ENCODE peak calls at places on chromosomes 6 and 20, in four cellular contexts. One of them, this sample, is unnamed.

GRCh38 chr6:97282238-97282725 is 734 bp downstream of the MMS22L start:
- DNase-seq in hepatocyte: peak; percentile 18
- DNase-seq in GM23248: peak; percentile 38
- DNase-seq in mammary epithelial cell: no peak
- DNase-seq in this sample: peak; percentile 11

GRCh38 chr20:39360029-39360620 is 398.0 kb downstream of the DHX35 start:
- DNase-seq in hepatocyte: no peak
- DNase-seq in GM23248: no peak
- DNase-seq in mammary epithelial cell: no peak
- DNase-seq in this sample: no peak

GRCh38 chr6:155287762-155288161 is 23.9 kb downstream of the CLDN20 start:
- DNase-seq in hepatocyte: no peak
- DNase-seq in GM23248: no peak
- DNase-seq in mammary epithelial cell: no peak
- DNase-seq in this sample: no peak

GRCh38 chr6:28134015-28134414 is 7.7 kb upstream of the ZKSCAN8 start:
- DNase-seq in hepatocyte: peak; percentile 34
- DNase-seq in GM23248: peak; percentile 64
- DNase-seq in mammary epithelial cell: peak; percentile 21
- DNase-seq in this sample: peak; percentile 26

GRCh38 chr20:57927376-57927775 is 217.6 kb upstream of the PMEPA1 start:
- DNase-seq in hepatocyte: no peak
- DNase-seq in GM23248: no peak
- DNase-seq in mammary epithelial cell: no peak
- DNase-seq in this sample: no peak

GRCh38 chr6:26183581-26184408 is 96.6 kb downstream of the HFE start:
- DNase-seq in hepatocyte: peak; percentile 80
- DNase-seq in GM23248: peak; percentile 64
- DNase-seq in mammary epithelial cell: peak; percentile 85
- DNase-seq in this sample: peak; percentile 91

GRCh38 chr6:35139924-35140524 is 1.1 kb downstream of the TCP11 start:
- DNase-seq in hepatocyte: peak; percentile 78
- DNase-seq in GM23248: peak; percentile 74
- DNase-seq in mammary epithelial cell: peak; percentile 36
- DNase-seq in this sample: peak; percentile 67

GRCh38 chr20:50837532-50838321 is 42.9 kb downstream of the BCAS4 start:
- DNase-seq in hepatocyte: peak; percentile 75
- DNase-seq in GM23248: peak; percentile 93
- DNase-seq in mammary epithelial cell: peak; percentile 89
- DNase-seq in this sample: peak; percentile 87

GRCh38 chr6:41976794-41977484 is 35.3 kb upstream of the CCND3 start:
- DNase-seq in hepatocyte: no peak
- DNase-seq in GM23248: peak; percentile 77
- DNase-seq in mammary epithelial cell: peak; percentile 49
- DNase-seq in this sample: peak; percentile 89

GRCh38 chr6:167843023-167843422 is 16.3 kb downstream of the AFDN start:
- DNase-seq in hepatocyte: no peak
- DNase-seq in GM23248: no peak
- DNase-seq in mammary epithelial cell: no peak
- DNase-seq in this sample: no peak

GRCh38 chr6:167840526-167841179 is 13.9 kb downstream of the AFDN start:
- DNase-seq in hepatocyte: peak; percentile 28
- DNase-seq in GM23248: no peak
- DNase-seq in mammary epithelial cell: no peak
- DNase-seq in this sample: no peak

GRCh38 chr6:167842457-167842856 is 15.7 kb downstream of the AFDN start:
- DNase-seq in hepatocyte: no peak
- DNase-seq in GM23248: no peak
- DNase-seq in mammary epithelial cell: no peak
- DNase-seq in this sample: no peak

GRCh38 chr6:167840160-167840525 is 13.4 kb downstream of the AFDN start:
- DNase-seq in hepatocyte: no peak
- DNase-seq in GM23248: no peak
- DNase-seq in mammary epithelial cell: no peak
- DNase-seq in this sample: no peak

DNA sequence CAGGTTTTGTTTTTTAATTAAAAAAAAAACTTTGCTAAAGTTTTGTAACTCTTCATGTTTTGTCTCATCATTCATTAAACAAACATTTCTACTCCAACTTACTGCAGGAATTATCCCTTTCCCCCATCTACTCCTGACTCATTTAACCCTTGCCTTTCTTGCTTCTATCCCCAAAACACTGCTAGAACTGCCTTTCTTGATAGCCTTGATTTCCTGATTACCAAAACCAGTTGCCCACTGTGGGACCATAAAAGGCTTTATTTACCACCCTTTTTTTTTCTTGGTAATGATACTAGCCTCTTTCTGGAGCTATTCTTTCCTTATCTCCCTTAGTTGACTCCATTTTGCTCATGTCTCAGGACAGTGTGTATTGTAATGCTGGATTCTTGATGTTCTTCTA is 15.3 kb downstream of the AFDN start:
- DNase-seq in hepatocyte: no peak
- DNase-seq in GM23248: no peak
- DNase-seq in mammary epithelial cell: no peak
- DNase-seq in this sample: no peak
- H3K79me2 ChIP-seq in hepatocyte: peaks cover 100% of the 10 kb centered on the region
- H3K79me2 ChIP-seq in GM23248: peaks cover 91% of the 10 kb centered on the region
- H3K79me2 ChIP-seq in mammary epithelial cell: peaks cover 99% of the 10 kb centered on the region
- H3K79me2 ChIP-seq in this sample: peaks cover 23% of the 10 kb centered on the region

DNA sequence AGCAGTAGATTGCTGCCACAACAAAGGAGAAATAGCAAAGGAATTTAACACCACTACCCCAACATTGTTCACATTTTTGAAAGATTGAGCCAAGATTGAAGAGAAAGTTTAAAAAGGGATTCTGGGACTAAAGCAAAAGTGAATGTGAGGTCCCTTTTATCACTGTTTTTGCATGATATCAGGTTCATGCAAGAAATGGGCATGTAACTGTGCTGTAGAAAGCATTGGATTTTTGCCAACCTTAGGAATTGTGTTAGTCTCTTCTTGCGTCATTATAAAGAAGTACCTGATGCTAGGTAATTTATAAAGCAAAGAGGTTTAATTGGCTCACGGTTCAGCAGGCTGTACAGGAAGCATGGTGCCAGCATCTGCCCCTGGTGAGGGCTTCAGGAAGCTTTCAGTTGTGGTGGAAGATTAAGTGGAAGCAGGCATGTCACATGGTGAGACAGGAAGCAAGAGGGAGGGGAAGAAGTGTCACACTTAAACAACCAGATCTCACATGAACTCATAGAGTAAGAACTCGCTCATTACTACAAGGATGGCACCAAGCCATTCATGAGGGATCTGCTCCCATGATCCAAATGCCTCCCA is 4.6 kb upstream of the GJB7 start:
- DNase-seq in hepatocyte: no peak
- DNase-seq in GM23248: peak; percentile 72
- DNase-seq in mammary epithelial cell: peak; percentile 6
- DNase-seq in this sample: peak; percentile 13
- H3K4me3 ChIP-seq in hepatocyte: no peak overlapping the region
- H3K4me3 ChIP-seq in GM23248: no peak overlapping the region
- H3K4me3 ChIP-seq in mammary epithelial cell: no peak overlapping the region
- H3K4me3 ChIP-seq in this sample: no peak overlapping the region

GRCh38 chr6:136051140-136051775 is 198.9 kb downstream of the MTFR2 start:
- DNase-seq in hepatocyte: peak; percentile 11
- DNase-seq in GM23248: no peak
- DNase-seq in mammary epithelial cell: no peak
- DNase-seq in this sample: peak; percentile 76

GRCh38 chr6:136052046-136052445 is 198.1 kb downstream of the MTFR2 start:
- DNase-seq in hepatocyte: no peak
- DNase-seq in GM23248: no peak
- DNase-seq in mammary epithelial cell: no peak
- DNase-seq in this sample: no peak

DNA sequence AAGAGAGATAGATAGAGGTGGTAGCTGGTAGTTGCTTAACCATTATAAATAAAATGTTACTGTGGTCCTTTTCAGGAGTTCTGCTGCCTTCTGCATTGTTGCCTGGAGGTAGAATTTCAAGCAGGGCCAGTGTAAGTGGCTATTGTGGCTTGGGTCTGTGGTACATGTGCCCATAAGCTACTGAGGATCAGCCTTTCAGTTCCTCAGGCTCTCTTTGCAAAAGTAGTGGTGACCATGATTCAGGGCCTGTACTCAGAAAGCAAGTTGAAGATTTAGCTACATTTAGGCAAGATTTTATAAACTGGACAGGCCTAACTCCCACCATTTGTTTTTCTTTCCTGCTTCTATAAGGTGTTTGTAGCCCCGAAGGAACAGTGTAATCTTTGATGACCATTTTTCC is 199.0 kb downstream of the PDE7B start:
- DNase-seq in hepatocyte: no peak
- DNase-seq in GM23248: no peak
- DNase-seq in mammary epithelial cell: no peak
- DNase-seq in this sample: no peak
- H3K27ac ChIP-seq in hepatocyte: peak overlapping the region; percentile 90
- H3K27ac ChIP-seq in GM23248: peak overlapping the region; percentile 19
- H3K27ac ChIP-seq in mammary epithelial cell: no peak overlapping the region
- H3K27ac ChIP-seq in this sample: peak overlapping the region; percentile 63

DNA sequence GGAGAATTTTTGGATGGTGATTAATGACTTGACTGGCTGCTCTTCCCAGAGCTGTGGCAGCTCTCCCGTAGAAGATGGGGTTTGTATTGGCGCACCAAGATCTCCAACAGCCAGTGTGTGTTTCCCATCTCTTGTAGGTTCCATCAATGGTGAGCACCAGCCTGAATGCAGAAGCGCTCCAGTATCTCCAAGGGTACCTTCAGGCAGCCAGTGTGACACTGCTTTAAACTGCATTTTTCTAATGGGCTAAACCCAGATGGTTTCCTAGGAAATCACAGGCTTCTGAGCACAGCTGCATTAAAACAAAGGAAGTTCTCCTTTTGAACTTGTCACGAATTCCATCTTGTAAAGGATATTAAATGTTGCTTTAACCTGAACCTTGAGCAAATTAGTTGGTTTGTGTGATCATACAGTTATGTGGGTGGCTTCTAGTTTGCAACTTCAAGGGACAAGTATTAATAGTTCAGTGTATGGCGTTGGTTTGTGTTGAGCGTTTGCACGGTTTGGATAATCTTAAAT is 50.2 kb downstream of the CSE1L start:
- DNase-seq in hepatocyte: no peak
- DNase-seq in GM23248: no peak
- DNase-seq in mammary epithelial cell: no peak
- DNase-seq in this sample: no peak
- H3K79me2 ChIP-seq in hepatocyte: no peaks in the 10 kb centered on the region
- H3K79me2 ChIP-seq in GM23248: no peaks in the 10 kb centered on the region
- H3K79me2 ChIP-seq in mammary epithelial cell: peaks cover 27% of the 10 kb centered on the region
- H3K79me2 ChIP-seq in this sample: no peaks in the 10 kb centered on the region

This sample was measured in fibroblast of lung.